ENCODE peak calls at places on chromosomes 6 and 20, in five cellular contexts. Q is T-helper 17 cell; B is Calu3; H is activated naive CD8-positive, alpha-beta T cell treated with anti-CD3 and anti-CD28 coated beads, Interleukin-2, amount 50 U/mL, for 24 hours; Y is HT1080. U is an unnamed sample.

GRCh38 chr6:29709178-29709576 is 14.1 kb upstream of the HLA-F start:
- DNase-seq in Y (no peak), H (no peak), B (no peak), Q (no peak), U (no peak)

GRCh38 chr20:20079102-20079784 is 26.9 kb downstream of the CFAP61 start:
- DNase-seq in B (peak; percentile 1), Q (no peak), Y (no peak), H (no peak), U (no peak)

GRCh38 chr20:11980263-11980662 is 62.6 kb downstream of the BTBD3 start:
- DNase-seq in B (no peak), Q (no peak), H (no peak), Y (no peak), U (no peak)

GRCh38 chr20:49685161-49685601 is 28.5 kb downstream of the B4GALT5 start:
- DNase-seq in B (no peak), Q (no peak), H (no peak), Y (no peak), U (no peak)

GRCh38 chr6:24274441-24275083 is 83.3 kb downstream of the DCDC2 start:
- DNase-seq in H (no peak), Q (no peak), Y (no peak), B (no peak), U (no peak)

GRCh38 chr20:46199198-46199597 is 81.1 kb downstream of the CD40 start:
- DNase-seq in H (peak; percentile 8), Y (no peak), Q (no peak), B (no peak), U (no peak)

GRCh38 chr6:24322924-24323323 is 34.9 kb downstream of the DCDC2 start:
- DNase-seq in H (no peak), B (no peak), Y (no peak), Q (no peak), U (no peak)

GRCh38 chr20:20369353-20370086 is 1.6 kb downstream of the INSM1 start:
- DNase-seq in B (peak; percentile 28), Q (no peak), H (peak; percentile 16), Y (no peak), U (no peak)

GRCh38 chr6:109515781-109516409 is 32.9 kb upstream of the ZBTB24 start:
- DNase-seq in H (no peak), Y (no peak), B (no peak), Q (no peak), U (no peak)

GRCh38 chr20:1652960-1653359 is 4.6 kb downstream of the SIRPG start:
- DNase-seq in Y (no peak), H (no peak), Q (no peak), B (no peak), U (no peak)

GRCh38 chr6:91713911-91714310 is 1127.0 kb upstream of the MAP3K7 start:
- DNase-seq in H (no peak), B (no peak), Y (no peak), Q (no peak), U (no peak)

GRCh38 chr20:52201395-52201794 is 9.8 kb upstream of the ZFP64 start:
- DNase-seq in B (no peak), Q (no peak), Y (no peak), H (no peak), U (no peak)